ENCODE peak calls at places on chromosomes 2 and 18, in eight cellular contexts. K is breast epithelium, B is gastrocnemius medialis, U is transverse colon, F is adrenal gland, D is right lobe of liver, Y is GM12878, S is tibial nerve. O is an unnamed sample.

GRCh38 chr2:206230060-206230890 is 44.2 kb upstream of the ZDBF2 start:
- DNase-seq in D (no peak), U (no peak), K (no peak), F (no peak), B (no peak), S (no peak), Y (no peak), O (no peak)

GRCh38 chr2:129925381-129925780 is 54.1 kb upstream of the RAB6C start:
- DNase-seq in F (no peak), B (no peak), Y (no peak), D (no peak), K (no peak), U (no peak), S (no peak), O (no peak)

GRCh38 chr2:127653421-127654083 is 7.6 kb downstream of the GPR17 start:
- DNase-seq in D (no peak), Y (no peak), B (no peak), S (no peak), U (no peak), F (no peak), K (no peak), O (no peak)

GRCh38 chr2:132884692-132885091 is 214.7 kb upstream of the LYPD1 start:
- DNase-seq in U (no peak), S (no peak), Y (no peak), D (no peak), K (no peak), F (no peak), B (no peak), O (no peak)

GRCh38 chr2:128303911-128304310 is 14.8 kb downstream of the HS6ST1 start:
- DNase-seq in D (peak), Y (no peak), S (no peak), F (peak), K (no peak), U (no peak), B (no peak), O (no peak)

GRCh38 chr2:84991404-84992151 is 20.6 kb downstream of the KCMF1 start:
- DNase-seq in U (no peak), Y (no peak), D (no peak), B (no peak), F (no peak), S (no peak), K (no peak), O (no peak)

GRCh38 chr2:30979822-30980245 is 158.4 kb downstream of the GALNT14 start:
- DNase-seq in D (no peak), Y (no peak), F (peak), K (no peak), U (no peak), S (no peak), B (peak), O (peak)

GRCh38 chr2:138298900-138299299 is 202.7 kb upstream of the SPOPL start:
- DNase-seq in Y (peak), D (no peak), B (no peak), U (no peak), F (no peak), S (no peak), K (no peak), O (no peak)

GRCh38 chr2:126359494-126359893 is 296.5 kb upstream of the GYPC start:
- DNase-seq in B (no peak), D (no peak), U (no peak), K (no peak), F (no peak), Y (no peak), S (no peak), O (no peak)

GRCh38 chr2:231321556-231322334 is 73.8 kb upstream of the B3GNT7 start:
- DNase-seq in K (no peak), S (no peak), F (peak), D (peak), B (peak), Y (no peak), U (peak), O (no peak)

GRCh38 chr18:62996552-62996951 is 281.2 kb downstream of the PHLPP1 start:
- DNase-seq in D (no peak), Y (no peak), S (no peak), B (no peak), U (no peak), F (no peak), K (no peak), O (no peak)

GRCh38 chr2:69955029-69955428 is 6.4 kb downstream of the ASPRV1 start:
- DNase-seq in D (no peak), Y (no peak), F (no peak), K (no peak), U (no peak), B (no peak), S (no peak), O (no peak)

GRCh38 chr2:168189835-168190426 is 57.5 kb downstream of the STK39 start:
- DNase-seq in S (no peak), D (no peak), Y (no peak), F (no peak), B (no peak), U (peak), K (no peak), O (no peak)

GRCh38 chr2:168192839-168193616 is 54.4 kb downstream of the STK39 start:
- DNase-seq in S (no peak), D (no peak), F (no peak), K (no peak), U (no peak), B (no peak), Y (no peak), O (no peak)

GRCh38 chr2:168192143-168192785 is 55.1 kb downstream of the STK39 start:
- DNase-seq in B (no peak), Y (no peak), K (no peak), S (no peak), F (peak), D (no peak), U (no peak), O (no peak)

GRCh38 chr2:168188011-168188410 is 59.4 kb downstream of the STK39 start:
- DNase-seq in U (no peak), K (no peak), F (no peak), Y (no peak), B (no peak), S (no peak), D (no peak), O (no peak)

GRCh38 chr2:168190590-168191336 is 56.6 kb downstream of the STK39 start:
- DNase-seq in S (no peak), D (no peak), U (no peak), F (no peak), K (no peak), Y (no peak), B (no peak), O (no peak)
- TF ChIP-seq POLR2A in S (no peak), D (no peak), U (peak), F (no peak), K (no peak), Y (no peak), B (no peak), O (no peak)

GRCh38 chr2:11365096-11365856 is 20.8 kb upstream of the ROCK2 start:
- DNase-seq in K (no peak), U (no peak), S (no peak), D (no peak), B (no peak), Y (no peak), F (peak), O (no peak)

GRCh38 chr2:11370377-11371098 is 26.1 kb upstream of the ROCK2 start:
- DNase-seq in D (peak), B (no peak), F (no peak), U (peak), S (no peak), Y (no peak), K (peak), O (no peak)

GRCh38 chr2:11367170-11367569 is 22.7 kb upstream of the ROCK2 start:
- DNase-seq in U (no peak), D (no peak), B (no peak), K (no peak), S (no peak), F (no peak), Y (no peak), O (no peak)

GRCh38 chr2:11366326-11366741 is 21.9 kb upstream of the ROCK2 start:
- DNase-seq in D (peak), B (no peak), Y (no peak), F (peak), U (no peak), K (no peak), S (no peak), O (no peak)

GRCh38 chr2:11368059-11368572 is 23.7 kb upstream of the ROCK2 start:
- DNase-seq in D (peak), U (no peak), K (no peak), B (no peak), S (no peak), Y (no peak), F (no peak), O (no peak)
- H3K27ac ChIP-seq in D (peak), U (peak), K (no peak), B (peak), S (no peak), Y (no peak), F (no peak), O (no peak)

GRCh38 chr2:26299488-26300092 is 46.4 kb upstream of the SELENOI start:
- DNase-seq in U (peak), D (no peak), B (no peak), Y (peak), K (no peak), S (no peak), F (peak), O (no peak)
- TF ChIP-seq POLR2A in U (no peak), D (no peak), B (no peak), Y (no peak), K (no peak), S (no peak), F (peak), O (peak)

GRCh38 chr2:219460424-219460926 is 25.8 kb downstream of the SPEG start:
- DNase-seq in B (peak), K (no peak), F (no peak), Y (no peak), U (peak), D (no peak), S (no peak), O (no peak)
- H3K27ac ChIP-seq in B (peak), K (peak), F (no peak), Y (no peak), U (peak), D (no peak), S (no peak), O (peak)

DNA sequence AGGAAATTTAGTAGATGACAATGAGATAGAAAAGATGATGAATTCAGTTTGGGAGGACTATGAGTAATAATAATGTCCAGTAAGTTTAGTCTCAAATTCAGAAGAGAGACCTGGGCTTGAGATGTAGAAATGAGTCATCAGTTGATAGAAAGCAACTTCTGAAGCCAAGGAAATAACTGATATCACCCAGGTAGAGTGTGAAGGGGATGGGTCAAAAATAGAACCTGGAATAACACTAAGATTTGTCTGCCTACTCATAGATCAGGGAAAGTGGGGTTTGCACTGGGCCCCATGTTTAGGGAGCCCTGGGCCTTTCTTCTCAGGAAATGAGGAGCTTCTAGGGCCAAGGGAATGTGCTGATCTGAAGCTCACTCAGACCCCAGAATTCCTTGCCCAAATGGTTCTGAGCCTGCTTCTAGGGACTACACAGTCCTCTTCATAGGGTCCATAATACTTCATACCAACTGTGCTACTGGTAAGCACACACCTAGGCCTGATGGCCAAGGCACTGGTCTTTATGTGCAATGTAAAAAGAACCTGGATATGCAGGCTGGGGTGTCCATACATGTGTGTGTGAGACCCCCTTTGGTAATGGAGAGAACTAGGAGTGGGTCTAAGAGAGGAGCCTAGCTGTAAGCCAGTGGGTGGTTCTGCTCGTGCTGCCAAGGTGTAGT is 141.2 kb downstream of the IKZF2 start:
- DNase-seq in U (no peak), K (no peak), B (no peak), D (no peak), F (no peak), S (no peak), Y (no peak), O (no peak)
- TF ChIP-seq POLR2A in U (no peak), K (no peak), B (no peak), D (no peak), F (no peak), S (no peak), Y (peak), O (no peak)

DNA sequence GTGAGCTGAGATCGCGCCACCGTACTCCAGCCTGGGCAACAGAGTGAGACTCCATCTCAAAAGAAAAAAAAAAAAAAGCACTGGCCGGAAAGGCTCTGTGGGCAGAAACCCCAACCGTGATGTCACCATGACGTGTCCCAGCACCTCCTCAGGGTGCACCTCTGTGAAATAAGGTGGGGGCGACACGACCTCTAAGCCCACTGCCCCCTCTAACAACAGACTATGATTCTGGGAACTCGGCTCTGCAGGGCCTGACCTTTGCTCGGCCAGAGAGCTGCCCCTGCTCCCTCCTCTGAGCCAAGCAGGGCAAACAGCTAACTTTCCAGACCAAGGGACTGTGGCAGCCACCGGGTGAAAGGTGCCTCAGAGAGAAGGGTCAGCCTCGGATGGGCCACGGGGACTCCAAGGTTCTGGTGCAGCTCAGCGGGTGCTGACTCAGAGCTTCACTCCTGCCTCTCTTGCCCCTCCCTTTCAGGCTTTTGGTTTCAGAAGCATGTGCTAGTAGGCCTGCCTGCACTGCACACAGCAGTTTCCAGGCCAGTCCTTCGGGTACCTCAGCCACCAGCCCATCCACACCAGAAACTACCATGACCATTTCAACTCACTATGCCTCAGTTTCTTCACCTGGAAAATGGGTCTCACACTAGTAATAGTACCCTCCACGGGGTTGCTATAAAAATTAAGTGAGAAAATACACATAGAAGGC is 8.0 kb downstream of the TMBIM1 start:
- DNase-seq in B (peak), K (no peak), U (peak), F (peak), Y (no peak), S (no peak), D (peak), O (no peak)
- H3K27ac ChIP-seq in B (peak), K (peak), U (peak), F (peak), Y (peak), S (peak), D (peak), O (peak)

DNA sequence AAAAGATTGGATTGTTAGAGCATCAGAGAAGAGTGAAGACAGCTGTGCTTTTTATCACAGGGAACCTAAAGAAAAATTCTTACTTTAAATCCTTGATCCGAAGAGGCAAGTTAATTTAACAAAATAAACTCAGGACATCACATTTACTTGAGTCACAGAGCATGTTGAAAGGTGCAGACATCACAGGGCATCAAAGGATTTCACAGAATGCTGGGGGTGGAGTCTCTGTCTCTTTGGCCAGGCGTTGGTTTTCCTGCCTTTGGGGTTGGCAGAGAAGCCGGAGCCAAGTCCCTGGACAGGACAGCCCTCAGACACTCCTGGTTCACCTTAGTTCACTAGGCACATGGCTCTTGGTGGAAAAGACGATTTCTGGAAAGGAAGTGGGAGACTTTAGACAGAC is 56.3 kb downstream of the SH3RF3 start:
- DNase-seq in S (no peak), F (peak), K (no peak), D (no peak), B (peak), U (no peak), Y (no peak), O (peak)
- TF ChIP-seq POLR2A in S (no peak), F (no peak), K (no peak), D (no peak), B (no peak), U (no peak), Y (no peak), O (no peak)

O was measured in prostate gland.